ENCODE peak calls at places on chromosome 11, in four cellular contexts. Y, X, V and W are unnamed samples.

GRCh38 chr11:121466063-121466794 is 13.5 kb upstream of the SORL1-AS1 start:
- DNase-seq in Y (peak), X (peak), V (peak), W (peak)

GRCh38 chr11:93611836-93612677 is 49.4 kb upstream of the CEP295 start:
- DNase-seq in Y (no peak), X (no peak), V (no peak), W (no peak)

GRCh38 chr11:70631624-70632047 is 233.3 kb downstream of the CTTN start:
- DNase-seq in Y (no peak), X (no peak), V (no peak), W (no peak)

GRCh38 chr11:67276821-67277230 is 10.6 kb downstream of the GRK2 start:
- DNase-seq in Y (peak), X (no peak), V (peak), W (peak)

GRCh38 chr11:102116453-102117205 is 6.4 kb downstream of the YAP1 start:
- DNase-seq in Y (peak), X (no peak), V (no peak), W (no peak)

GRCh38 chr11:23573430-23573829 is 713.2 kb upstream of the CCDC179 start:
- DNase-seq in Y (no peak), X (no peak), V (no peak), W (no peak)

GRCh38 chr11:68099474-68100405 is 21.4 kb downstream of the CHKA start:
- DNase-seq in Y (peak), X (no peak), V (peak), W (peak)

GRCh38 chr11:125262825-125263218 is 98.3 kb downstream of the PKNOX2 start:
- DNase-seq in Y (peak), X (no peak), V (peak), W (no peak)

GRCh38 chr11:132878111-132878510 is 654.2 kb downstream of the OPCML start:
- DNase-seq in Y (no peak), X (no peak), V (no peak), W (no peak)

GRCh38 chr11:83815736-83816135 is 529.6 kb upstream of the CCDC90B start:
- DNase-seq in Y (no peak), X (no peak), V (no peak), W (no peak)

GRCh38 chr11:116234989-116235567 is 537.7 kb downstream of the BUD13 start:
- DNase-seq in Y (no peak), X (no peak), V (peak), W (no peak)